ENCODE peak calls at places on chromosome 17, in four cellular contexts. Z is osteocyte, E is lower leg skin, N is AG10803. D is an unnamed sample.

GRCh38 chr17:60602871-60603270 is 2.9 kb downstream of the PPM1D start:
- DNase-seq in Z (no peak), E (no peak), N (no peak), D (no peak)

GRCh38 chr17:17484451-17484899 is 7.7 kb downstream of the MED9 start:
- DNase-seq in Z (no peak), N (no peak), E (no peak), D (no peak)

GRCh38 chr17:57288753-57289121 is 32.4 kb downstream of the MSI2 start:
- DNase-seq in E (no peak), N (no peak), Z (no peak), D (no peak)

GRCh38 chr17:37067555-37068111 is 118.9 kb downstream of the AATF start:
- DNase-seq in E (peak; percentile 87), N (peak; percentile 80), Z (no peak), D (no peak)

GRCh38 chr17:19407601-19408380 is 3.2 kb upstream of the RNF112 start:
- DNase-seq in N (no peak), E (peak; percentile 66), Z (no peak), D (no peak)

GRCh38 chr17:58269557-58270291 is 11.0 kb downstream of the MPO start:
- DNase-seq in E (peak; percentile 54), N (no peak), Z (peak; percentile 53), D (no peak)

GRCh38 chr17:75046583-75047289 is at the start of the genes ATP5PD and KCTD2:
- DNase-seq in N (peak; percentile 97), Z (peak; percentile 99), E (peak; percentile 99), D (peak; percentile 99)

GRCh38 chr17:17206913-17207368 is 808 bp upstream of the PLD6 start:
- DNase-seq in N (no peak), Z (no peak), E (no peak), D (no peak)

GRCh38 chr17:69874220-69874670 is 200.8 kb upstream of the KCNJ16 start:
- DNase-seq in N (peak; percentile 83), Z (no peak), E (no peak), D (no peak)

GRCh38 chr17:29042679-29043538 is at the start of gene PIPOX:
- DNase-seq in E (no peak), N (no peak), Z (no peak), D (no peak)

GRCh38 chr17:11372692-11373091 is 131.7 kb downstream of the SHISA6 start:
- DNase-seq in N (no peak), E (no peak), Z (no peak), D (no peak)

GRCh38 chr17:35900693-35901487 is 20.7 kb upstream of the CCL5 start:
- DNase-seq in E (no peak), Z (no peak), N (no peak), D (no peak)

GRCh38 chr17:70137451-70138230 is 31.7 kb upstream of the KCNJ2 start:
- DNase-seq in N (peak; percentile 97), E (peak; percentile 88), Z (no peak), D (peak; percentile 73)

GRCh38 chr17:83056583-83057396 is 22.6 kb upstream of the METRNL start:
- DNase-seq in E (peak; percentile 88), N (peak; percentile 34), Z (no peak), D (no peak)

GRCh38 chr17:64320613-64321553 is 57.8 kb upstream of the TEX2 start:
- DNase-seq in E (peak; percentile 93), N (peak; percentile 65), Z (no peak), D (peak; percentile 77)

GRCh38 chr17:67629963-67630320 is 87.8 kb upstream of the NOL11 start:
- DNase-seq in Z (no peak), E (no peak), N (peak; percentile 82), D (peak; percentile 46)

GRCh38 chr17:42578282-42578869 is 847 bp upstream of the PSMC3IP start:
- DNase-seq in N (peak; percentile 57), E (peak; percentile 92), Z (peak; percentile 91), D (peak; percentile 88)

GRCh38 chr17:33038740-33039139 is 47.1 kb downstream of the SPACA3 start:
- DNase-seq in N (peak; percentile 40), Z (peak; percentile 72), E (no peak), D (no peak)

GRCh38 chr17:17648762-17649161 is 32.5 kb upstream of the RAI1 start:
- DNase-seq in E (no peak), N (peak; percentile 24), Z (no peak), D (no peak)

GRCh38 chr17:49361129-49361901 is 735 bp downstream of the ZNF652 start:
- DNase-seq in E (peak; percentile 87), N (no peak), Z (no peak), D (peak; percentile 77)

GRCh38 chr17:48954300-48954755 is 9.7 kb upstream of the SNF8 start:
- DNase-seq in Z (no peak), N (peak; percentile 64), E (no peak), D (no peak)

GRCh38 chr17:1179112-1179634 is 608 bp downstream of the ABR start:
- DNase-seq in Z (no peak), N (no peak), E (no peak), D (no peak)

GRCh38 chr17:46764709-46765401 is 53.6 kb downstream of the WNT3 start:
- DNase-seq in E (peak; percentile 84), N (peak; percentile 84), Z (peak; percentile 66), D (no peak)

GRCh38 chr17:58403312-58403711 is 14.0 kb downstream of the RNF43 start:
- DNase-seq in E (no peak), Z (no peak), N (no peak), D (no peak)

GRCh38 chr17:6098050-6098449 is 27.9 kb downstream of the WSCD1 start:
- DNase-seq in N (no peak), Z (no peak), E (no peak), D (no peak)

GRCh38 chr17:5971969-5972368 is 98.2 kb upstream of the WSCD1 start:
- DNase-seq in Z (no peak), N (no peak), E (no peak), D (no peak)

GRCh38 chr17:2750721-2751120 is 1.3 kb upstream of the CCDC92B start:
- DNase-seq in N (no peak), E (no peak), Z (no peak), D (no peak)

GRCh38 chr17:2335726-2336214 is 487 bp downstream of the TSR1 start:
- DNase-seq in Z (no peak), N (peak; percentile 27), E (no peak), D (no peak)

GRCh38 chr17:31654936-31655335 is 204.1 kb downstream of the COPRS start:
- DNase-seq in N (no peak), Z (no peak), E (no peak), D (no peak)

GRCh38 chr17:66228887-66229782 is at the start of gene APOH:
- DNase-seq in Z (no peak), E (no peak), N (no peak), D (no peak)

GRCh38 chr17:37410357-37410756 is 3.7 kb downstream of the TADA2A start:
- DNase-seq in E (no peak), N (no peak), Z (no peak), D (no peak)

GRCh38 chr17:66240630-66241029 is 11.4 kb upstream of the APOH start:
- DNase-seq in Z (no peak), E (no peak), N (peak; percentile 55), D (no peak)

GRCh38 chr17:19728114-19728495 is 11.7 kb upstream of the SLC47A2 start:
- DNase-seq in E (peak; percentile 97), Z (peak; percentile 95), N (peak; percentile 97), D (no peak)

GRCh38 chr17:65062168-65062915 is 5.8 kb upstream of the GNA13 start:
- DNase-seq in E (no peak), N (no peak), Z (no peak), D (no peak)

GRCh38 chr17:39174907-39175694 is 9.1 kb upstream of the ARL5C start:
- DNase-seq in N (peak; percentile 52), E (peak; percentile 96), Z (no peak), D (peak; percentile 90)

GRCh38 chr17:4004517-4005295 is 40.5 kb upstream of the ATP2A3 start:
- DNase-seq in Z (no peak), E (peak; percentile 88), N (no peak), D (peak; percentile 90)

DNA sequence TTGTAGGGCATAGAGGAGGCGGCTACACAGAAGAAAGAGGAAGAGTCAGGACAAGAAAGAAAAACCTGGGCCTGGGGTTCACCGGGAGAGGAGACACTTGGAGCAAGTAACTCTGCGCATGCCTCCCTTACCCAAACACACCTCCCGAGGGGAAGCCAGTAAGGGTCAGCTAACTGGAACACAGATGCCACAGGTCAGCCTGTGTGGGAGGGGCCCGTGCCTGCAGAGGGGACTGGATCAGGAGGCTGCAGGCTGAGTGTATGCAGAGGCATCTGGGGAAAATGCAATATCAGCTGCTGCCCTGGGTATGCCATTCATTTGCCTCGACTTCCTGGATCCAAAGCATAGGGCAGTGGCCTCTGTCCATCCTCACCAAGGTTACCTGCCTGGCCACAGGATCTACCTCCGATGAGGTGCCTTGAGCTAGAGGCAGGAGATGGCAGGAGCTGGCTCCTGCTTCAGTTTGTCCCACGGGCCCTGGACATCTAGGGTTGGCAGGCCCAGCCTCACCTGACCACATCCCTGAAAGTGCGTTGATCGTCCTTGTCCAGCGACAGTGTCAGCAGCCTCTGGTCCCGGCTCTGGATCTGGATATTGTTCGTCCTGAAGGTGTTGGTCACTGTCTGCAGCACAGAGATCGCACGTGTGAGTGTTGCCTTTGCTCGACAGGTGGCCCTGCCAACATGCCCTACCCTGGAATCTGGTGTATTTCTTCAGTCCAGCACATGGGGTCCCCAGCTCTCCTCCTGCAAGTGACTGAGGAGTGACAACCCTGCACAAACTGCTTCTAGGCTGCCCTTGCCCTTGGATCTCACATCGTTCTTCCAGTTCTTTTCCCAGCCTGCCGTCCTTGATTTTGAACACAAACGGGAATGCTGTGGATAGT is 4.6 kb upstream of the MFSD6L start:
- DNase-seq in N (no peak), Z (peak; percentile 75), E (peak; percentile 76), D (no peak)
- TF ChIP-seq CTCF in N (no peak), Z (no peak), E (no peak), D (peak; percentile 26)

GRCh38 chr17:76545918-76546555 is 6.2 kb downstream of the PRCD start:
- DNase-seq in E (no peak), N (no peak), Z (no peak), D (no peak)

GRCh38 chr17:76547183-76547641 is 7.4 kb downstream of the PRCD start:
- DNase-seq in N (peak; percentile 72), Z (no peak), E (peak; percentile 87), D (peak; percentile 78)

GRCh38 chr17:76544916-76545365 is 5.1 kb downstream of the PRCD start:
- DNase-seq in N (no peak), Z (no peak), E (no peak), D (no peak)

GRCh38 chr17:76547642-76548202 is 7.9 kb downstream of the PRCD start:
- DNase-seq in E (no peak), Z (no peak), N (no peak), D (no peak)

GRCh38 chr17:76546556-76547182 is 6.8 kb downstream of the PRCD start:
- DNase-seq in Z (no peak), E (peak; percentile 86), N (peak; percentile 84), D (no peak)
- TF ChIP-seq CTCF in Z (no peak), E (no peak), N (no peak), D (no peak)

GRCh38 chr17:79048826-79049755 is 25.1 kb downstream of the C1QTNF1 start:
- DNase-seq in N (no peak), Z (no peak), E (no peak), D (no peak)
- TF ChIP-seq CTCF in N (no peak), Z (no peak), E (no peak), D (no peak)

DNA sequence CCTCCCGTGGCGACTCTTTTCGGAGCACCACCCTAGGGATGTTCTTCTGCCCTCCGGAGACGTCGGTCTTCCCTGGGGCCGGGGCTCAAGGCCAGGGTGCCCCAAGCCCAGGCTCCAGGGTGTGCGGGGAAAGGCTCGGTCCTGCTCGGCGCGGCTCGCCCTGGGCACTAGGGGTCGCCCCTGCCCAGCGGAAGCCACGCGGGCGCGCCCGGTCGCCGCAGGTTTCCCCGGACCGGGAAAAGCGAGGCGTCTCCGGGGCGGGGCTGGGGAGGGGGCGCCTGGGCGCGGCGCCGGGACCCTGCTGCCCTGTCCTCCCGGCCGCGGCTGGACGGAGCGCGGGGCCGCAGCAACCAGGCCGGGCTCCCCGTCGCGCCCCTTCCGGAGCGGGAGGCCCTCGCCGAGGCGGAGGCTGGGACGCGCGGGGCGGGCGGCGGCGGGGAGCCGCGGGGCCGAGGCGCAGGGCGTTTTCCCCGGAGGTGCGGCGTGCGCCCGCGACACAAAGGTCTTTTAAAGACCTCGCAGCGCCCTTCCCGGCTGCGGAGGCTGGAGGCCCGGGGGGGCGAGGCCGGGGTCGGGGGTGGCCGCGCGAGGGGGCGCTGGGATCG is 76.4 kb downstream of the MRC2 start:
- DNase-seq in N (peak; percentile 48), Z (peak; percentile 94), E (peak; percentile 95), D (peak; percentile 82)
- TF ChIP-seq CTCF in N (peak; percentile 56), Z (peak; percentile 96), E (no peak), D (peak; percentile 98)